ENCODE peak calls at places on chromosome 9, in seven cellular contexts. Y is breast epithelium, Z is Karpas-422, D is A549, J is heart left ventricle, F is fibroblast of lung, V is H9. E is an unnamed sample. For H3K4me1, the result is how much of the 10 kb centered on the place peaks cover.

GRCh38 chr9:137307255-137308101 is 5.4 kb upstream of the NRARP start:
- DNase-seq in Y (peak), Z (peak), D (no peak), J (peak), F (no peak), V (peak), E (no peak)

GRCh38 chr9:24333629-24334028 is 212.1 kb downstream of the IZUMO3 start:
- DNase-seq in Y (no peak), Z (no peak), D (no peak), J (no peak), F (no peak), V (no peak), E (no peak)

GRCh38 chr9:133824802-133825186 is 86.6 kb upstream of the SARDH start:
- DNase-seq in Y (no peak), Z (no peak), D (no peak), J (no peak), F (no peak), V (no peak), E (no peak)

GRCh38 chr9:136225748-136226679 is 19.6 kb downstream of the QSOX2 start:
- DNase-seq in Y (peak), Z (peak), D (peak), J (peak), F (peak), V (peak), E (peak)

GRCh38 chr9:35749515-35750255 is 598 bp downstream of the RGP1 start:
- DNase-seq in Y (no peak), Z (peak), D (peak), J (no peak), F (no peak), V (peak), E (no peak)

GRCh38 chr9:37706290-37706689 is 47.3 kb upstream of the TRMT10B start:
- DNase-seq in Y (no peak), Z (no peak), D (no peak), J (no peak), F (peak), V (no peak), E (no peak)

GRCh38 chr9:136944094-136944518 is 432 bp downstream of the FBXW5 start:
- DNase-seq in Y (no peak), Z (no peak), D (no peak), J (no peak), F (peak), V (no peak), E (peak)

GRCh38 chr9:107312651-107313050 is 29.6 kb downstream of the RAD23B start:
- DNase-seq in Y (no peak), Z (no peak), D (no peak), J (peak), F (peak), V (no peak), E (peak)

GRCh38 chr9:133894377-133895321 is 97.5 kb downstream of the VAV2 start:
- DNase-seq in Y (no peak), Z (no peak), D (no peak), J (no peak), F (no peak), V (no peak), E (no peak)

GRCh38 chr9:482736-483135 is 268.1 kb downstream of the DOCK8 start:
- DNase-seq in Y (no peak), Z (no peak), D (no peak), J (no peak), F (no peak), V (no peak), E (no peak)

GRCh38 chr9:74983709-74984108 is 31.0 kb upstream of the C9orf40 start:
- DNase-seq in Y (no peak), Z (no peak), D (no peak), J (no peak), F (no peak), V (no peak), E (no peak)

GRCh38 chr9:104177003-104177611 is 83.0 kb downstream of the SMC2 start:
- DNase-seq in Y (no peak), Z (peak), D (peak), J (no peak), F (no peak), V (no peak), E (peak)

GRCh38 chr9:78314953-78315870 is 18.3 kb downstream of the PSAT1 start:
- DNase-seq in Y (no peak), Z (no peak), D (no peak), J (no peak), F (peak), V (no peak), E (no peak)

GRCh38 chr9:135085830-135086546 is 1.5 kb upstream of the OLFM1 start:
- DNase-seq in Y (peak), Z (peak), D (peak), J (peak), F (peak), V (peak), E (peak)

GRCh38 chr9:36770025-36770424 is 197.3 kb downstream of the MELK start:
- DNase-seq in Y (no peak), Z (no peak), D (no peak), J (no peak), F (no peak), V (no peak), E (no peak)

GRCh38 chr9:13070612-13071595 is 208.6 kb downstream of the MPDZ start:
- DNase-seq in Y (no peak), Z (no peak), D (no peak), J (no peak), F (no peak), V (no peak), E (no peak)

GRCh38 chr9:123411191-123411590 is 55.2 kb downstream of the CRB2 start:
- DNase-seq in Y (no peak), Z (no peak), D (no peak), J (peak), F (no peak), V (no peak), E (no peak)

GRCh38 chr9:119639287-119639955 is 270.2 kb upstream of the BRINP1 start:
- DNase-seq in Y (no peak), Z (no peak), D (peak), J (no peak), F (peak), V (no peak), E (no peak)

GRCh38 chr9:83047839-83048775 is 14.8 kb downstream of the RASEF start:
- DNase-seq in Y (peak), Z (no peak), D (peak), J (peak), F (peak), V (no peak), E (peak)

GRCh38 chr9:114367823-114368609 is 19.8 kb downstream of the AKNA start:
- DNase-seq in Y (no peak), Z (peak), D (no peak), J (no peak), F (no peak), V (no peak), E (no peak)

GRCh38 chr9:113558632-113559502 is 95.3 kb downstream of the RGS3 start:
- DNase-seq in Y (peak), Z (no peak), D (no peak), J (peak), F (peak), V (no peak), E (peak)

GRCh38 chr9:131259916-131260597 is 16.3 kb downstream of the FAM78A start:
- DNase-seq in Y (no peak), Z (no peak), D (no peak), J (no peak), F (no peak), V (no peak), E (no peak)
- H3K4me1 ChIP-seq in Y (under half), Z (under half), D (under half), J (half or more), F (under half), V (under half), E (under half)

DNA sequence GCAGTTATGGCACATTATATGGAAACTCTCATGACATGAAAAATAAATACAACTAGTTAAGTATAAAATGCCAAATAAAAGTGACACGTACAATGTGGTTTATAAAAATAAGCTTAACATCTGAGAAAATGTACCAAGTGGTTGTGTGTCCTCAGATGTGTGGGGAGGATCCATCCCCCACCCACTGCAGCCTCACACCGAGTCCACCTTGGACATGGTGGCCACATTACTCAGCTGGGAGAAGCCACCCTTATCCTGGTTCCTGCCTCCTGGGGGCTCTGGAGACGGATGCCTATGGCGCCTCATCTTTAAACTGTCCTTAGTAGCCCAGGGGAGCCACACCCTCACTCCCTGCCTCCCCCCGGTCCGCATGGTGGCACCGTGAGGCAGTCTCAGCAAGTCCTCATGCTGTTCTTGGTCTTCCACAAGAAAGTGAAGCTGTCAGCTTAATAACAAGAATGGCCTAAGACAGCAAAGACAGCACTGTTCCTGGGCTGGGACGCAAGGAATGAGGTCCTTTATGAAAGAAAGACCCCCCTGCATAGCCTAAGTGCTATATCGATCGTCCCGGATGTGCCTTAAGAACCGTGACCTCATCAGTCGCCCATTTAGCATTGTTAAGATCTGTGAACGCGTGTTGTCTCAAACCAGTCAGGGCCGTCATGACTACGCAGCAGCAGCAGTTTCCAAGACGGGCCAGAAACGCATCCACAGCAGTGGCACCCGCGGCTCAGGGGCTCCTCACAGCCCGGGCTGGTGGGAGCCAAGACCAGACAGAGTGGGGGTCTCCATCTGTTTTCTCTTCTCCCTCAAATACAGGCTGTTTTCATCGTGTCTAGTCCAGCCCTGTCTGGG is 56.4 kb downstream of the IPPK start:
- DNase-seq in Y (no peak), Z (no peak), D (no peak), J (no peak), F (no peak), V (no peak), E (no peak)
- H3K4me1 ChIP-seq in Y (under half), Z (under half), D (under half), J (under half), F (under half), V (under half), E (under half)

DNA sequence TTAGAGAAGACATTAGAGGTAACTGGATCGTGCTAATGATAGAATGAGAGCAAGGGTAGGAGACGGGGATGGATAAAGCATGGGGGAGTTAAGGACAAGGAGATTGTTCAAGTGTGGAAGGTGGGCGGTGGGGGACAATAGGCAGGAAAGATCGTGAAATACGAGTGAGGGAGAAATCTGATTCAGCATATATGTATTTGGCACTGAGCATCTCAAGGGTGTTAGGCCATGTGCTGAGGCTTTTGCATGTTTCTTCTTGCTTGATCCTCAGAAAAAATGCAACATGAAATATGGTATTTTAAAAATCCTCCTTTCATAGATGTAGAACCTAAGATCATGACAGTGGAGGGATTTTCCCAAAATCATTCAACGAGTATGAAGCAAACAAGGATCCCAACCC is 240.5 kb downstream of the PAPPA start:
- DNase-seq in Y (no peak), Z (no peak), D (no peak), J (no peak), F (no peak), V (no peak), E (no peak)
- H3K4me1 ChIP-seq in Y (under half), Z (under half), D (under half), J (under half), F (under half), V (under half), E (under half)

DNA sequence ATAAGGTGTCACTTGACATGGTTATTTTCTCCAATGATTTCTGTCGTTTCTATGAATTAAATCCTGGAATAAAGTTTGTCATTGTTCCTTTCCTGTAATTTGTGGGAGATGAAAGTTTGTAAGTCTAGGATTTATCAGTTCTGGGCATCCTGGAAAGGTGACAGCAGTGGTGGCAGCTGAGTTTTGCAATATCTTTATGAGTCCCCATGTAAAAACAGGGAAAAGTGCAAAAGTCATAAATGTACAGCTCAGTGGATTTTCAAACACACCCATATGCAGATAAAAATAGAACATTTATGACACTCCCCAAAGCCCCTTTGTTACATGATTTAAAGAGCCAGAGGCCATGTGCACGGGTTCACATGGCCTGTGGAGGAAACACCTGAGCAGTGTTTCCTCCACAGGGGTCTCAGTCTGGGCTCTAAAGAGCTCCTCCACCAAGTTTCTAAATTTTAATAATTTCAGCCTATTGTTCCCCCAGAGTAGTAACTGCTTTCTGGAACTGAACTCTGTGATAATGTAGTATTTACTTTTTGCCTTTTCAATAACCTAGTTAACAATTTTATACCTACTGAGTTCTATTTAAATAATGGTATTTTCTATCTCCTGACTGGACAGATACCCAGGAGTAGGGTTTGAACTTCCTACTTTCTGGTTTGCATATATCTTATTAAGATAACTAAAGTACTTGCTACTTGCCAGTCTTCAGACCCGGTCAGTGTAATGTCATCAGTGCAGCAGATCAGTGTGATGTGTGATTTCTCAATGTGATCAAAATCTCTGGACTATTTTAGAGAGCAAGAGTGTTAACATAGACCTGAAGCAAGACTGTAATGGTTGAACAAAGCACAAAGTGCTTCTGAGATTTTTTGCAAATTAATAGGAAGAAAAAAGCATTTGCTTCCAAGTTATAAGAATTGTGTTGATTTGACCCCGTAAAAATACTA is 6.5 kb downstream of the TMEM38B start:
- DNase-seq in Y (no peak), Z (no peak), D (no peak), J (no peak), F (no peak), V (no peak), E (no peak)
- H3K4me1 ChIP-seq in Y (under half), Z (half or more), D (under half), J (half or more), F (under half), V (under half), E (under half)

GRCh38 chr9:131099088-131099611 is 2.8 kb downstream of the AIF1L start:
- DNase-seq in Y (no peak), Z (no peak), D (no peak), J (no peak), F (no peak), V (no peak), E (no peak)
- H3K4me1 ChIP-seq in Y (under half), Z (under half), D (under half), J (half or more), F (under half), V (under half), E (under half)

GRCh38 chr9:84862786-84863185 is 193.3 kb downstream of the NTRK2 start:
- DNase-seq in Y (no peak), Z (no peak), D (peak), J (peak), F (peak), V (peak), E (no peak)

GRCh38 chr9:84860423-84861115 is 191.0 kb downstream of the NTRK2 start:
- DNase-seq in Y (no peak), Z (no peak), D (no peak), J (no peak), F (peak), V (no peak), E (no peak)

GRCh38 chr9:84866402-84866801 is 196.9 kb downstream of the NTRK2 start:
- DNase-seq in Y (no peak), Z (no peak), D (no peak), J (no peak), F (no peak), V (no peak), E (no peak)

GRCh38 chr9:84862308-84862707 is 192.8 kb downstream of the NTRK2 start:
- DNase-seq in Y (no peak), Z (no peak), D (no peak), J (no peak), F (no peak), V (no peak), E (no peak)

DNA sequence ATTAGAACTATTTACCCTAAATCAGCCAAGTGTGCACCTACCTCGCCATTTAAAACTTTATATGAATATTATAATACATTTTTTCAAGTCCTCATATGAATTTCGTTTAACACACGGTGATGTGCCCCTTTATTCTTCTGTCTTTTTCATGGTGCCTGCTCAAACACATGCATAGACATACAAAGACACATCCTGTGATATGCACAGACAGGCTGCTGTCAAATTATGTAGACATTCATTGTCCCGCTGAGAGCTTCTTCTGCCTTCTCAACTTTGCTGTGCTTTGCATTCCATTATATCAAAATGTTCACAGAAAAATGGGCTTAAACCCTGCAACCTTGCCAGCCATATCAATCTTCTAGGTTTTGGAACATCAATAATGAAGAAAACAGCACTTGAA is 193.8 kb downstream of the NTRK2 start:
- DNase-seq in Y (no peak), Z (no peak), D (no peak), J (no peak), F (no peak), V (no peak), E (no peak)
- H3K4me1 ChIP-seq in Y (under half), Z (under half), D (under half), J (under half), F (under half), V (under half), E (under half)

GRCh38 chr9:98962181-98962560 is 18.5 kb downstream of the COL15A1 start:
- DNase-seq in Y (no peak), Z (no peak), D (no peak), J (peak), F (peak), V (no peak), E (no peak)
- H3K4me1 ChIP-seq in Y (under half), Z (under half), D (under half), J (half or more), F (under half), V (under half), E (under half)

GRCh38 chr9:95096381-95096780 is 221.1 kb downstream of the FANCC start:
- DNase-seq in Y (no peak), Z (no peak), D (no peak), J (no peak), F (no peak), V (peak), E (no peak)
- H3K4me1 ChIP-seq in Y (under half), Z (under half), D (half or more), J (half or more), F (under half), V (under half), E (under half)